ENCODE peak calls at places on chromosomes 11 and 22, in six cellular contexts. N is WTC11, Z is HCT116, O is H1, M is HEK293T, E is K562. P is an unnamed sample.

GRCh38 chr22:26401726-26402125 is 27.3 kb upstream of the ASPHD2 start:
- DNase-seq in O (no peak), E (peak; percentile 65), N (no peak), M (no peak), Z (peak; percentile 15), P (no peak)

GRCh38 chr22:49272546-49273125 is 555.0 kb downstream of the BRD1 start:
- DNase-seq in M (no peak), E (no peak), O (no peak), Z (no peak), N (no peak), P (no peak)

GRCh38 chr11:126978911-126979310 is 21.7 kb downstream of the KIRREL3 start:
- DNase-seq in O (no peak), N (no peak), Z (no peak), E (no peak), M (no peak), P (no peak)

GRCh38 chr11:19735512-19735911 is 22.9 kb downstream of the NAV2 start:
- DNase-seq in O (no peak), N (no peak), Z (no peak), M (no peak), E (no peak), P (no peak)

GRCh38 chr11:6401439-6401838 is 11.2 kb downstream of the SMPD1 start:
- DNase-seq in E (no peak), Z (no peak), M (no peak), N (no peak), O (no peak), P (no peak)

GRCh38 chr22:48651036-48651890 is 1176.4 kb downstream of the BRD1 start:
- DNase-seq in Z (peak; percentile 2), E (no peak), M (no peak), O (no peak), N (no peak), P (no peak)

GRCh38 chr11:93738647-93739081 is 2.6 kb downstream of the TAF1D start:
- DNase-seq in E (no peak), M (no peak), Z (no peak), N (no peak), O (no peak), P (no peak)

GRCh38 chr11:67648140-67648795 is 2.3 kb downstream of the ACY3 start:
- DNase-seq in E (peak; percentile 44), M (no peak), Z (peak; percentile 59), N (peak; percentile 71), O (no peak), P (no peak)

GRCh38 chr11:131583823-131584222 is 213.4 kb downstream of the NTM start:
- DNase-seq in N (no peak), E (no peak), O (no peak), M (no peak), Z (no peak), P (no peak)

GRCh38 chr11:23755076-23755475 is 741.8 kb upstream of the LUZP2 start:
- DNase-seq in M (no peak), E (no peak), O (no peak), Z (no peak), N (no peak), P (no peak)

GRCh38 chr22:38069372-38070249 is 12.4 kb downstream of the PICK1 start:
- DNase-seq in O (no peak), N (peak; percentile 58), M (no peak), E (peak; percentile 61), Z (no peak), P (no peak)

GRCh38 chr11:78325274-78325781 is 92.3 kb downstream of the GAB2 start:
- DNase-seq in E (peak; percentile 41), Z (no peak), M (no peak), N (no peak), O (no peak), P (peak; percentile 32)

GRCh38 chr11:914747-915493 is 4.3 kb upstream of the CHID1 start:
- DNase-seq in Z (no peak), M (no peak), O (no peak), N (no peak), E (no peak), P (no peak)
- TF ChIP-seq SP1 in Z (no peak), M (no peak), O (no peak), N (no peak), E (no peak), P (no peak)

DNA sequence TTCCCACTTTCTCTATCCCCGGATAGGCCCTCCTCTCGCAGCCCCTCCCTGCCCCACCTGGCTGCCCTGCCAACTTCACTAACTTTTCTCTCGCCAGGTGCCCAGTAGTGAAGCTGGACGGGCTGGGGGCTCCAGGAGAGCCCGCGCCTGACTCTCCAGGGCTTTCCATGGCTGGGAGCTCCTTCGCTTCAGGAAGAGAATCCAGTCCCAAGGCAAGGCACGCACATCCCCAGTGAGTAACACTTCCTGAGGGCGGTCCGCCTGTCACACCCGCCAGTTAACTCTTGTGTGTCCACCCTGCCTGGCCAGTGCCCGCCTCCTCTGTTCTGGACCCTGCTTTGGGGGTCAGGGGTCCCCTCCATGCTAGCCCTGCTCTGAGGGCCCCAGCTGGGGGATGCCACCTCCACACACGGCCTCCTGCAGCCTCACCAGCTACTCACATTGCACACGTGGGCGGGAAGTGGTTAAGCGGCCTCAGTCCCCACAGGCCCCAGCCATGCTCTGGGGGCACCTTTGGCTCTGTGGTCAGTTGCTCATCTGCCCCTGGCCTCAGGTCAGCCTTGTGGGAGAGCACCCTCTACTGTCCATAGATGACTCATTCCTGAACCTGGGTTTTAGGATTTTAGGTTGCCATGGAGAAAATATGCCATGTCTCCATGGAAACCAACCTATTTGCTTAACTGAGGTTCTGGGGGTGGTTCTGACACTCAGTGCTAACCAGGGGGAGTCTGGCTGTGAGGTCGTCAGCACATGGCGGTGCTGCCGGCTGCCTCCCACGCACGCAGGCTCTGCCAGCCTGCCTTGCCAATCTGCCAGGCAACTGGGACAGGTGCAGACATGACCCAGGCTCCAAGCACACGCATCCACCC is at the start of gene RIN1:
- DNase-seq in O (no peak), Z (peak; percentile 82), N (peak; percentile 57), M (no peak), E (peak; percentile 84), P (peak; percentile 83)
- TF ChIP-seq SP1 in O (no peak), Z (no peak), N (peak; percentile 46), M (no peak), E (peak; percentile 48), P (peak; percentile 70)

GRCh38 chr11:103883856-103884255 is 152.6 kb upstream of the DDI1 start:
- DNase-seq in M (no peak), N (no peak), E (no peak), O (no peak), Z (no peak), P (no peak)
- TF ChIP-seq SP1 in M (no peak), N (no peak), E (no peak), O (no peak), Z (no peak), P (no peak)

GRCh38 chr11:117705866-117706265 is 91.2 kb downstream of the DSCAML1 start:
- DNase-seq in O (no peak), E (no peak), Z (no peak), M (no peak), N (no peak), P (no peak)
- TF ChIP-seq SP1 in O (no peak), E (no peak), Z (no peak), M (no peak), N (no peak), P (no peak)

DNA sequence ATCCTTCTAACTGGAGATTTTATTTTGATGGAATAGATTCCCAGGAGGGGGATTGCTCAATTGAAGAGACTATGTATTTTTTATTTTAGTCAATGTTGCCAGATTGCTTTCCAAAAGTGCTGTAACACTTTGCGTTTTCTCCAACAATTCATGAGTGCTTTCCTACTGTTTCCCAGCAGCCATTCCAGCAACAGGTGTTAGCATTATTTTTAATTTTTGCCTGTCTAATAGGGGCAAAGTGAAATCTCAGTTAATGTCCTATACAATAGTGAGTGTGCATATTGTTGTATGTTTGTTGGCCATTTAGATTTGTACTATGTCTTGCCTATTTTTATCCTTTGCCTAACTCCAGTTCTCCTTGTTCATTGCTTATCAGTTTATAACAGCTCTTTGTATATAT is 12.1 kb upstream of the CACNG2 start:
- DNase-seq in M (no peak), Z (no peak), O (no peak), E (no peak), N (no peak), P (no peak)
- TF ChIP-seq SP1 in M (no peak), Z (no peak), O (no peak), E (no peak), N (no peak), P (no peak)